ENCODE peak calls at places on chromosomes 2 and 18, in ten cellular contexts. D is GM23338, M is HCT116, X is GM12891, K is Panc1, B is sigmoid colon, E is stomach, N is endothelial cell of umbilical vein, J is SK-N-MC, W is suprapubic skin. G is an unnamed sample.

GRCh38 chr2:203077458-203077857 is 62.8 kb downstream of the NBEAL1 start:
- DNase-seq in D (no peak), J (no peak), N (no peak), X (no peak), B (no peak), E (no peak), K (peak; percentile 10), W (no peak), M (no peak), G (no peak)

GRCh38 chr18:79950440-79951341 is 762 bp downstream of the SLC66A2 start:
- DNase-seq in W (peak; percentile 73), B (peak; percentile 67), D (peak; percentile 63), X (peak; percentile 45), M (no peak), K (no peak), E (peak; percentile 50), J (no peak), N (peak; percentile 21), G (no peak)

GRCh38 chr2:230067990-230068657 is 600 bp downstream of the SLC16A14 start:
- DNase-seq in X (peak; percentile 52), E (peak; percentile 52), M (no peak), N (peak; percentile 50), D (peak; percentile 82), K (no peak), B (peak; percentile 66), W (no peak), J (no peak), G (peak; percentile 88)

GRCh38 chr18:61735564-61736102 is 157.2 kb downstream of the RNF152 start:
- DNase-seq in D (no peak), E (no peak), X (no peak), N (no peak), K (no peak), B (no peak), W (no peak), M (no peak), J (no peak), G (no peak)

GRCh38 chr2:192286093-192286701 is 91.5 kb upstream of the TMEFF2 start:
- DNase-seq in N (peak; percentile 73), K (no peak), M (peak; percentile 31), W (no peak), E (no peak), D (peak; percentile 46), X (no peak), J (no peak), B (no peak), G (no peak)

GRCh38 chr2:191686658-191687057 is 8.7 kb downstream of the NABP1 start:
- DNase-seq in W (no peak), X (no peak), J (no peak), B (no peak), K (no peak), D (no peak), N (no peak), M (no peak), E (no peak), G (no peak)

GRCh38 chr2:151862688-151863087 is 34.5 kb upstream of the ARL5A start:
- DNase-seq in E (no peak), X (peak; percentile 42), J (no peak), W (no peak), B (no peak), K (no peak), D (no peak), M (no peak), N (no peak), G (no peak)

GRCh38 chr2:153967248-153967973 is 95.7 kb downstream of the GALNT13 start:
- DNase-seq in W (no peak), K (no peak), J (no peak), D (peak; percentile 20), X (no peak), N (no peak), B (no peak), M (no peak), E (no peak), G (no peak)

GRCh38 chr2:240397542-240397916 is 37.9 kb upstream of the GPC1 start:
- DNase-seq in D (no peak), K (no peak), E (no peak), W (no peak), X (no peak), N (no peak), B (peak; percentile 58), J (no peak), M (no peak), G (no peak)

GRCh38 chr2:73418343-73418742 is 32.7 kb downstream of the ALMS1 start:
- DNase-seq in W (peak; percentile 71), K (no peak), M (no peak), J (no peak), X (no peak), B (peak; percentile 88), E (peak; percentile 29), D (peak; percentile 2), N (no peak), G (no peak)

GRCh38 chr2:239161711-239162140 is 239.1 kb downstream of the HDAC4 start:
- DNase-seq in E (no peak), K (no peak), X (no peak), B (peak; percentile 34), W (peak; percentile 42), D (no peak), M (no peak), J (no peak), N (no peak), G (no peak)

DNA sequence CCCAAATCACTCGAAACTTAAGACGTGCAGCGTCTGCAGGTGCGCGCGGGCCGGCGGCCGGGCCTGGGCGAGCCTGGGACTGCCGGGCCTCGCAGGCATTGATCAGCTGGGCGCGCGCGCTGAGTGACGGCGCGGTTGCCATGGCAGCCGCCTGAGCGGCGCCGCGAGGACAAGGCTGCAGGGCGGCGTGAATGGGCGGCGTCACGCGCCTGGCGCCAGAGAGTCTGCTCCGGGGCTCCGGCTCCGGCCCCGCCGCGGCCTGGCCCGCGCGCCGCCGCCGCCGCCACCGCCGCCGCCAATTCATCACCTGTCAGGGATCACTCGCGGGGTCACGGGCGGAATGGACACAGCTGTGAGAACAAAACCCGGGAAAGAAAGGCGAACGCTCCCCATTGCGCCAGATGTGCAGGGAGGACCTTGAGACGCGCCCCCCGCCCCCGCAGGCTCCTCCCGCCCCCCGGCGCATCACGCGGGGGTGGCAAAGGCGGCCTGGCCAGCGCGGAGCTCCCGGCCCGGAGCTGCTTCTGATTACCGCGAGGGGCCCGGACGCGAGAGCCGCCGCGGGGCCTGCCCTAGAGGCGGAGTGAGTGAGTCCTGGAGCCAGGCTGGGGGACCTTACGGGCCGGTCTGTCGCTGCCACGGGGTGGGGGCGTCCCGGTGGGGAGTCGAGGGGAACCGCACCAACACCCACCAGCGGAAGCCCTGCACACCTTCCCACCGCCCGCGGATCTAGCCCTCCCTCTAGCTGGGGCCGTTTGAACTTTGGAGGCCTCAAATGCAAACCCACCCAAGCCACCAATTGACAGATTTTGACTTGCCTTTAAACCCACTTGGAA is 2.9 kb upstream of the ID2 start:
- DNase-seq in E (peak; percentile 95), K (no peak), M (peak; percentile 87), N (peak; percentile 91), J (no peak), X (peak; percentile 87), W (peak; percentile 93), B (peak; percentile 96), D (peak; percentile 94), G (peak; percentile 87)
- TF ChIP-seq POLR2AphosphoS5 in E (peak; percentile 75), K (no peak), M (peak; percentile 24), N (peak; percentile 56), J (peak; percentile 34), X (no peak), W (peak; percentile 29), B (peak; percentile 40), D (no peak), G (no peak)

GRCh38 chr2:86000131-86000937 is 105.4 kb downstream of the POLR1A start:
- DNase-seq in J (no peak), M (no peak), B (no peak), X (no peak), W (peak; percentile 43), K (no peak), D (no peak), E (no peak), N (peak; percentile 49), G (no peak)

GRCh38 chr2:85996591-85996990 is 107.8 kb upstream of the ST3GAL5 start:
- DNase-seq in D (no peak), J (no peak), N (no peak), W (peak; percentile 59), X (no peak), M (no peak), K (no peak), E (no peak), B (peak; percentile 74), G (no peak)

GRCh38 chr2:85999131-85999831 is 106.4 kb downstream of the POLR1A start:
- DNase-seq in B (no peak), E (no peak), M (no peak), W (peak; percentile 46), J (peak; percentile 56), X (peak; percentile 51), K (no peak), D (no peak), N (peak; percentile 36), G (no peak)

GRCh38 chr2:85997016-85997970 is 108.4 kb downstream of the POLR1A start:
- DNase-seq in E (no peak), X (no peak), N (no peak), M (no peak), J (no peak), W (peak; percentile 71), D (no peak), B (peak; percentile 82), K (no peak), G (no peak)

GRCh38 chr2:85998071-85998991 is 107.4 kb downstream of the POLR1A start:
- DNase-seq in J (no peak), M (no peak), B (peak; percentile 76), X (no peak), W (peak; percentile 74), D (peak; percentile 19), K (no peak), N (no peak), E (no peak), G (no peak)
- TF ChIP-seq POLR2AphosphoS5 in J (no peak), M (no peak), B (no peak), X (no peak), W (no peak), D (no peak), K (no peak), N (no peak), E (no peak), G (no peak)

DNA sequence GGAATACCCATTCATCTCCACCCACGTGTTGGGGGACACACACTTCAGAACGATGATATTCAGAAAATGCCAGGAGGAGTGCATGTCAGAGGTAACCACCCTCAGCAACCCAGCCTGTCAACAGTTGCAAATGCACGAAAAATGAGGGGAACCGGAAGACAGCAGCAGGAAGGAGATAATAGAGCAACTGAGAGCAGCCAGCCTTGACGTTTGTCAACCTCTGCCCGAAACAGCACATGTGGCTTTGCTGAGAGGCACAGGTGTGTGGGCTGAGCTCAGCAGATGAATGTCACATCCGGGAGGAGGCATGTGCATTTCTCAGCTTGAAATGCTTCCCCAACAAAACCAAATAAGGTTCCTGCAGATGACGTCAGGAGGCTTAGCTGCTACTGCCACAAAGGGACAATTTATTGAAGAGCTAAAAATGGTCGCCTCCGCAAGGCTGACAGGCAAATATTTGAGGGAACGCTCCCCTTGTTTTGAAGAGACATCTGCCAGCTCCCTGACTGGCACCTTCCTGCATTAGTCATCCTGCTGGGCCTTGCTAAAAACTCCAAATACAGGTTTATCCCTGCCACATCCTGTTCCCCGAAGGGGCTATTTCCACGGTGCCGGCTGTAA is 419.0 kb downstream of the NBAS start:
- DNase-seq in B (no peak), D (no peak), M (no peak), K (no peak), J (no peak), E (no peak), N (no peak), X (peak; percentile 66), W (no peak), G (no peak)
- TF ChIP-seq POLR2AphosphoS5 in B (no peak), D (no peak), M (no peak), K (no peak), J (no peak), E (no peak), N (no peak), X (no peak), W (no peak), G (no peak)

GRCh38 chr2:2326053-2326452 is 5.0 kb downstream of the MYT1L start:
- DNase-seq in N (no peak), B (no peak), M (no peak), K (no peak), W (no peak), X (no peak), J (no peak), E (no peak), D (no peak), G (no peak)
- TF ChIP-seq POLR2AphosphoS5 in N (no peak), B (no peak), M (no peak), K (no peak), W (no peak), X (no peak), J (no peak), E (no peak), D (no peak), G (no peak)

G was measured in H1.